ENCODE peak calls at places on chromosome 13, in eight cellular contexts. M is adrenal gland, Q is heart right ventricle, W is left ventricle myocardium inferior, A is ovary, L is T-helper 17 cell, R is heart left ventricle, D is PC-9. P is an unnamed sample.

GRCh38 chr13:47025791-47026419 is 129.1 kb upstream of the HTR2A start:
- DNase-seq in D (no peak), A (no peak), M (no peak), Q (no peak), R (no peak), W (peak; percentile 13), L (no peak), P (no peak)

GRCh38 chr13:70835349-70835748 is 727.1 kb upstream of the KLHL1 start:
- DNase-seq in W (no peak), M (no peak), D (no peak), R (no peak), L (no peak), Q (no peak), A (no peak), P (no peak)

GRCh38 chr13:32650705-32651311 is 64.6 kb downstream of the PDS5B start:
- DNase-seq in D (peak; percentile 14), W (no peak), A (no peak), R (no peak), L (no peak), Q (no peak), M (peak; percentile 65), P (no peak)

GRCh38 chr13:28958018-28958417 is 137.9 kb downstream of the MTUS2 start:
- DNase-seq in W (no peak), M (no peak), D (no peak), A (no peak), Q (no peak), R (no peak), L (no peak), P (no peak)

GRCh38 chr13:65985632-65986031 is 1244.5 kb downstream of the PCDH9 start:
- DNase-seq in A (no peak), D (no peak), Q (no peak), R (no peak), W (no peak), M (no peak), L (no peak), P (no peak)

GRCh38 chr13:26186995-26187394 is 35.1 kb downstream of the RNF6 start:
- DNase-seq in R (no peak), W (no peak), Q (no peak), L (no peak), A (no peak), D (peak; percentile 4), M (peak; percentile 45), P (no peak)

GRCh38 chr13:40774672-40775071 is 3.7 kb upstream of the MRPS31 start:
- DNase-seq in M (no peak), A (no peak), R (no peak), L (no peak), Q (no peak), W (no peak), D (no peak), P (no peak)

GRCh38 chr13:32893176-32893575 is 123.0 kb upstream of the KL start:
- DNase-seq in W (no peak), D (no peak), M (no peak), Q (no peak), R (no peak), L (no peak), A (no peak), P (no peak)

GRCh38 chr13:71536201-71536600 is 330.8 kb downstream of the DACH1 start:
- DNase-seq in L (no peak), M (no peak), R (no peak), W (no peak), A (no peak), Q (no peak), D (no peak), P (no peak)

GRCh38 chr13:33194820-33195692 is 90.5 kb downstream of the STARD13 start:
- DNase-seq in R (no peak), L (no peak), Q (no peak), A (no peak), D (no peak), M (no peak), W (no peak), P (no peak)

GRCh38 chr13:30808600-30808999 is 73.3 kb downstream of the ALOX5AP start:
- DNase-seq in W (no peak), Q (no peak), D (no peak), L (no peak), R (no peak), A (no peak), M (no peak), P (no peak)

GRCh38 chr13:95950103-95950502 is 103.1 kb downstream of the UGGT2 start:
- DNase-seq in M (no peak), D (no peak), Q (no peak), L (no peak), A (no peak), R (no peak), W (no peak), P (no peak)

GRCh38 chr13:78060966-78061365 is 142.3 kb upstream of the EDNRB start:
- DNase-seq in Q (no peak), M (no peak), D (peak; percentile 5), A (no peak), R (no peak), L (no peak), W (no peak), P (no peak)

GRCh38 chr13:20350819-20351218 is 118.7 kb upstream of the GJB6 start:
- DNase-seq in W (no peak), L (no peak), Q (no peak), R (no peak), M (no peak), A (no peak), D (no peak), P (no peak)

GRCh38 chr13:65926750-65927171 is 1303.4 kb downstream of the PCDH9 start:
- DNase-seq in R (peak; percentile 62), D (no peak), Q (peak; percentile 52), W (peak; percentile 38), A (peak; percentile 31), M (no peak), L (no peak), P (no peak)

GRCh38 chr13:46386426-46386995 is 541 bp downstream of the RUBCNL start:
- DNase-seq in D (no peak), M (no peak), L (no peak), A (no peak), Q (no peak), W (peak; percentile 15), R (no peak), P (no peak)

GRCh38 chr13:49878682-49879081 is 57.5 kb downstream of the SPRYD7 start:
- DNase-seq in D (no peak), W (no peak), R (no peak), A (no peak), L (no peak), Q (no peak), M (no peak), P (no peak)

GRCh38 chr13:49869514-49869913 is 66.6 kb downstream of the SPRYD7 start:
- DNase-seq in A (no peak), M (no peak), L (no peak), D (peak; percentile 5), W (no peak), R (no peak), Q (no peak), P (no peak)

GRCh38 chr13:49877629-49878218 is 58.4 kb downstream of the SPRYD7 start:
- DNase-seq in Q (no peak), M (no peak), D (no peak), W (no peak), A (no peak), R (no peak), L (no peak), P (no peak)

GRCh38 chr13:49874430-49874829 is 61.7 kb downstream of the SPRYD7 start:
- DNase-seq in D (no peak), L (no peak), M (no peak), W (no peak), R (no peak), Q (no peak), A (no peak), P (no peak)
- H3K9me3 ChIP-seq in D (peaks cover 15% of the 10 kb centered on the region), L (peaks cover 3% of the 10 kb centered on the region), M (peaks cover 5% of the 10 kb centered on the region), W (peaks cover 34% of the 10 kb centered on the region), R (peaks cover 22% of the 10 kb centered on the region), Q (peaks cover 25% of the 10 kb centered on the region), A (no peaks in the 10 kb centered on the region), P (peaks cover 6% of the 10 kb centered on the region)

GRCh38 chr13:111589992-111590391 is 269.6 kb downstream of the TEX29 start:
- DNase-seq in W (no peak), L (no peak), D (no peak), Q (no peak), R (no peak), A (no peak), M (no peak), P (no peak)

GRCh38 chr13:111589321-111589720 is 268.9 kb downstream of the TEX29 start:
- DNase-seq in R (no peak), Q (no peak), A (no peak), D (no peak), L (no peak), W (no peak), M (no peak), P (no peak)

GRCh38 chr13:111587249-111587648 is 266.8 kb downstream of the TEX29 start:
- DNase-seq in Q (no peak), R (no peak), D (no peak), A (no peak), M (no peak), W (no peak), L (no peak), P (no peak)

GRCh38 chr13:111584101-111584500 is 263.7 kb downstream of the TEX29 start:
- DNase-seq in D (no peak), R (no peak), Q (no peak), A (no peak), W (no peak), M (no peak), L (no peak), P (no peak)

DNA sequence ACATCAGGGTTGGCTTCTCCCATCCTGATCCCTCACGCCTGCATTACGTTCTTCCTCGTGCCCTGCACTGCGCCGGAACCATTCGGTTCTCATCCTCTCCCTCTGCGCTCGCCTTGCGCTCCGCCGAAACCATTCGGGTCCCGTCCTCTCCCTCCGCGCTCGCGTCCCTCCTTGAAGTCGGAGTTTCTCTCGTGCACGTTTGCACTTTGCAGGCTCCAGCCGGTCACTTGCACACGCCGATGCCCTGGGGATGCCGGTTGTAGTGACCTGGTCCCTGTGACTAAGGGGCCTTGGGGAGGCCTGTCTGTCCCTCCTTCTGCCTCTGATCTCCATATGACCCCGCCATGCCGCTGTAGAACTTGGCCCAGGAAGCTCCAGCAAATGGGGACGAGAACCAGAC is 265.8 kb downstream of the TEX29 start:
- DNase-seq in R (no peak), Q (no peak), M (no peak), A (no peak), D (no peak), L (no peak), W (no peak), P (no peak)
- H3K9me3 ChIP-seq in R (no peaks in the 10 kb centered on the region), Q (no peaks in the 10 kb centered on the region), M (no peaks in the 10 kb centered on the region), A (no peaks in the 10 kb centered on the region), D (no peaks in the 10 kb centered on the region), L (peaks cover 3% of the 10 kb centered on the region), W (no peaks in the 10 kb centered on the region), P (no peaks in the 10 kb centered on the region)

GRCh38 chr13:19155321-19155861 is 26.2 kb downstream of the TUBA3C start:
- DNase-seq in Q (no peak), M (no peak), W (no peak), L (no peak), D (no peak), A (no peak), R (no peak), P (no peak)
- H3K9me3 ChIP-seq in Q (no peaks in the 10 kb centered on the region), M (no peaks in the 10 kb centered on the region), W (no peaks in the 10 kb centered on the region), L (no peaks in the 10 kb centered on the region), D (no peaks in the 10 kb centered on the region), A (no peaks in the 10 kb centered on the region), R (no peaks in the 10 kb centered on the region), P (no peaks in the 10 kb centered on the region)

DNA sequence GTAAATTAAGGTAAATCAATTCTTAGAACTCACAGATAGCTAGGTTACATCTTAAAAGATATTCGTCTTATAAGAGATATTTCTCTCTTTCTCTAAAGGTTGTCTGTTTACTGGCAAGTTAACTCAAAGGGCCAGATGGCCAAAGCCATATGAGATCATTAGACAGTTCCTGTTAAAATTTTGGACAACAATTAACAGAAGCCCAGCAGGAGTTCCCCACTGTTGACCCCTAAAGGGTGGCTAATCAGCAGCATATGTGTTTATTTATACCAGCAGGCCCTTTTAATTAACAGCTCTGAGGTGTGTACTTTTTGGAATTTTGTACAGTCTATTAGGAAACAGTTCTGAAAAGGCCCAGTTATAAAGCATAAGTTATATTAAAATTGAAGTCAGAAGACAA is 245.8 kb downstream of the LIG4 start:
- DNase-seq in W (no peak), A (no peak), R (no peak), L (no peak), D (no peak), M (no peak), Q (no peak), P (no peak)
- H3K9me3 ChIP-seq in W (peaks cover 22% of the 10 kb centered on the region), A (no peaks in the 10 kb centered on the region), R (no peaks in the 10 kb centered on the region), L (no peaks in the 10 kb centered on the region), D (no peaks in the 10 kb centered on the region), M (no peaks in the 10 kb centered on the region), Q (no peaks in the 10 kb centered on the region), P (no peaks in the 10 kb centered on the region)